ENCODE peak calls at places on chromosomes 12 and 14, in four cellular contexts. I is T-cell, E is heart left ventricle, J is spleen. F is an unnamed sample.

GRCh38 chr14:106789318-106789717 is 1262.9 kb downstream of the TMEM121 start:
- DNase-seq in I (no peak), E (no peak), J (no peak), F (no peak)

GRCh38 chr14:79600406-79600805 is 610.9 kb downstream of the DIO2 start:
- DNase-seq in I (no peak), E (no peak), J (no peak), F (no peak)

GRCh38 chr12:131057211-131057721 is 103.6 kb downstream of the ADGRD1 start:
- DNase-seq in I (no peak), E (peak), J (no peak), F (no peak)

GRCh38 chr14:61128382-61129167 is 147.5 kb downstream of the SLC38A6 start:
- DNase-seq in I (no peak), E (no peak), J (no peak), F (no peak)

GRCh38 chr12:69170293-69170692 is 69.1 kb upstream of the CPSF6 start:
- DNase-seq in I (no peak), E (no peak), J (no peak), F (no peak)

GRCh38 chr14:24673534-24674203 is 39.7 kb upstream of the GZMB start:
- DNase-seq in I (peak), E (no peak), J (no peak), F (no peak)

GRCh38 chr12:122028601-122029560 is 7.2 kb downstream of the BCL7A start:
- DNase-seq in I (no peak), E (no peak), J (no peak), F (peak)

GRCh38 chr14:99871771-99872170 is 78.6 kb downstream of the EML1 start:
- DNase-seq in I (no peak), E (no peak), J (no peak), F (no peak)

GRCh38 chr12:121232977-121233627 is 23.2 kb downstream of the P2RX4 start:
- DNase-seq in I (no peak), E (no peak), J (peak), F (no peak)

GRCh38 chr14:53929871-53930685 is 26.5 kb downstream of the BMP4 start:
- DNase-seq in I (peak), E (no peak), J (no peak), F (no peak)

GRCh38 chr12:14643247-14643646 is 53.2 kb downstream of the GUCY2C start:
- DNase-seq in I (no peak), E (no peak), J (no peak), F (no peak)

GRCh38 chr14:105742531-105742848 is 216.1 kb downstream of the TMEM121 start:
- DNase-seq in I (no peak), E (no peak), J (peak), F (no peak)

GRCh38 chr12:82774666-82775065 is 88.0 kb downstream of the TMTC2 start:
- DNase-seq in I (no peak), E (no peak), J (no peak), F (no peak)

GRCh38 chr12:49131051-49131972 is at the start of gene TUBA1B:
- DNase-seq in I (peak), E (peak), J (peak), F (peak)

GRCh38 chr12:8698132-8698829 is 490 bp downstream of the RIMKLB start:
- DNase-seq in I (peak), E (peak), J (peak), F (peak)

GRCh38 chr12:94379479-94380113 is 80.1 kb downstream of the CEP83 start:
- DNase-seq in I (no peak), E (no peak), J (no peak), F (no peak)

GRCh38 chr12:110606253-110606611 is 7.7 kb upstream of the TCTN1 start:
- DNase-seq in I (no peak), E (no peak), J (no peak), F (no peak)

GRCh38 chr14:86091811-86092210 is 561.9 kb downstream of the FLRT2 start:
- DNase-seq in I (no peak), E (no peak), J (no peak), F (no peak)

GRCh38 chr12:66678640-66679268 is at the start of gene GRIP1:
- DNase-seq in I (no peak), E (no peak), J (no peak), F (peak)

GRCh38 chr12:12719496-12719895 is 2.3 kb downstream of the CDKN1B start:
- DNase-seq in I (no peak), E (no peak), J (no peak), F (no peak)

GRCh38 chr12:26238341-26239126 is 43.2 kb downstream of the SSPN start:
- DNase-seq in I (no peak), E (peak), J (no peak), F (no peak)

GRCh38 chr12:112992541-112993398 is 14.5 kb downstream of the OAS2 start:
- DNase-seq in I (peak), E (no peak), J (no peak), F (peak)

GRCh38 chr12:111298583-111299436 is 70.1 kb downstream of the PHETA1 start:
- DNase-seq in I (peak), E (peak), J (peak), F (peak)

GRCh38 chr14:26381405-26381804 is 216.4 kb downstream of the NOVA1 start:
- DNase-seq in I (no peak), E (no peak), J (no peak), F (no peak)

GRCh38 chr12:118750666-118751065 is 230.7 kb upstream of the SRRM4 start:
- DNase-seq in I (no peak), E (no peak), J (no peak), F (no peak)

GRCh38 chr14:48703728-48704467 is 882.3 kb downstream of the RPS29 start:
- DNase-seq in I (no peak), E (peak), J (no peak), F (no peak)

GRCh38 chr12:52225752-52226151 is 7.3 kb upstream of the KRT7 start:
- DNase-seq in I (no peak), E (no peak), J (peak), F (no peak)

GRCh38 chr14:61670576-61670975 is 24.7 kb upstream of the HIF1A start:
- DNase-seq in I (no peak), E (no peak), J (no peak), F (no peak)

GRCh38 chr12:12776261-12776660 is 9.2 kb upstream of the APOLD1 start:
- DNase-seq in I (no peak), E (no peak), J (no peak), F (no peak)

GRCh38 chr14:80867091-80867490 is 74.4 kb downstream of the CEP128 start:
- DNase-seq in I (no peak), E (no peak), J (no peak), F (no peak)

F was measured in NCI-H774.